ENCODE peak calls at places on chromosome 3, in eight cellular contexts. X is tibial artery, S is GDM1, U is putamen, K is GM20000, M is ureter, B is fibroblast of mammary gland, F is Peyer's patch. N is an unnamed sample.

GRCh38 chr3:30752961-30753360 is 141.5 kb downstream of the GADL1 start:
- DNase-seq in U (no peak), S (no peak), K (no peak), M (peak), X (no peak), B (peak), F (no peak), N (peak)

GRCh38 chr3:44321335-44321734 is 17.2 kb upstream of the TCAIM start:
- DNase-seq in B (no peak), K (no peak), M (no peak), S (no peak), X (no peak), F (no peak), U (no peak), N (no peak)

GRCh38 chr3:190696777-190697501 is 165.6 kb downstream of the GMNC start:
- DNase-seq in B (peak), F (no peak), M (no peak), K (peak), U (peak), S (no peak), X (no peak), N (peak)

GRCh38 chr3:99656606-99657005 is 18.2 kb downstream of the COL8A1 start:
- DNase-seq in K (no peak), M (no peak), S (no peak), U (no peak), X (no peak), F (no peak), B (peak), N (no peak)

GRCh38 chr3:64975138-64975537 is 287.3 kb upstream of the ADAMTS9 start:
- DNase-seq in F (no peak), B (no peak), X (no peak), K (no peak), M (no peak), S (no peak), U (peak), N (no peak)

GRCh38 chr3:177554900-177555759 is 357.8 kb upstream of the TBL1XR1 start:
- DNase-seq in B (peak), U (no peak), M (no peak), X (no peak), K (no peak), F (no peak), S (no peak), N (no peak)

GRCh38 chr3:133136114-133137041 is 98.2 kb downstream of the TMEM108 start:
- DNase-seq in S (no peak), X (no peak), B (peak), K (no peak), F (no peak), M (no peak), U (no peak), N (no peak)

GRCh38 chr3:119239421-119239820 is 1.3 kb downstream of the B4GALT4 start:
- DNase-seq in S (no peak), U (no peak), K (no peak), M (no peak), X (no peak), B (no peak), F (no peak), N (peak)

GRCh38 chr3:38157562-38157961 is 7.8 kb upstream of the OXSR1 start:
- DNase-seq in K (no peak), F (no peak), U (no peak), X (no peak), B (no peak), M (no peak), S (no peak), N (no peak)

GRCh38 chr3:171470714-171471227 is 10.6 kb upstream of the TNIK start:
- DNase-seq in S (peak), F (no peak), K (no peak), M (no peak), U (no peak), X (no peak), B (no peak), N (no peak)

GRCh38 chr3:140580746-140581145 is 97.1 kb upstream of the TRIM42 start:
- DNase-seq in X (no peak), K (no peak), F (no peak), U (no peak), B (peak), S (no peak), M (no peak), N (no peak)

GRCh38 chr3:185280572-185281365 is 26.9 kb upstream of the EHHADH start:
- DNase-seq in M (no peak), B (peak), X (no peak), K (peak), S (peak), U (no peak), F (no peak), N (peak)

GRCh38 chr3:159763466-159764210 is 225.0 kb upstream of the IL12A start:
- DNase-seq in K (peak), X (peak), S (peak), U (no peak), M (peak), F (peak), B (peak), N (peak)

GRCh38 chr3:72595927-72596610 is 252.2 kb downstream of the SHQ1 start:
- DNase-seq in F (no peak), S (no peak), U (no peak), K (no peak), B (no peak), X (no peak), M (no peak), N (no peak)

GRCh38 chr3:127915115-127915936 is at the start of gene KBTBD12:
- DNase-seq in K (no peak), S (no peak), X (peak), F (no peak), U (peak), B (no peak), M (no peak), N (no peak)

GRCh38 chr3:120093923-120094775 is at the start of gene GSK3B:
- DNase-seq in X (peak), S (peak), K (no peak), M (peak), B (no peak), F (peak), U (peak), N (peak)

GRCh38 chr3:99108508-99108907 is 207.0 kb upstream of the DCBLD2 start:
- DNase-seq in S (no peak), M (no peak), K (no peak), X (no peak), F (no peak), B (peak), U (no peak), N (no peak)

N was measured in AML-193.